ENCODE peak calls at places on chromosomes 6 and 20, in six cellular contexts. One of them, this sample, is unnamed.

GRCh38 chr6:72822691-72823090 is 200.8 kb downstream of the KCNQ5 start:
- DNase-seq in heart right ventricle: no peak
- DNase-seq in ascending aorta: no peak
- DNase-seq in OCI-LY7: no peak
- DNase-seq in lower lobe of right lung: no peak
- DNase-seq in breast epithelium: no peak
- DNase-seq in this sample: no peak

GRCh38 chr6:10696655-10697054 is 1.9 kb downstream of the PAK1IP1 start:
- DNase-seq in heart right ventricle: no peak
- DNase-seq in lower lobe of right lung: no peak
- DNase-seq in ascending aorta: no peak
- DNase-seq in OCI-LY7: no peak
- DNase-seq in breast epithelium: no peak
- DNase-seq in this sample: no peak

GRCh38 chr6:30646450-30647038 is 389 bp upstream of the C6orf136 start:
- DNase-seq in ascending aorta: peak
- DNase-seq in lower lobe of right lung: peak
- DNase-seq in heart right ventricle: peak
- DNase-seq in breast epithelium: peak
- DNase-seq in OCI-LY7: no peak
- DNase-seq in this sample: peak

GRCh38 chr6:20608371-20608770 is 74.1 kb downstream of the CDKAL1 start:
- DNase-seq in breast epithelium: no peak
- DNase-seq in heart right ventricle: no peak
- DNase-seq in ascending aorta: no peak
- DNase-seq in OCI-LY7: no peak
- DNase-seq in lower lobe of right lung: no peak
- DNase-seq in this sample: no peak

GRCh38 chr6:147759088-147759487 is 250.6 kb downstream of the SAMD5 start:
- DNase-seq in lower lobe of right lung: no peak
- DNase-seq in heart right ventricle: no peak
- DNase-seq in breast epithelium: no peak
- DNase-seq in ascending aorta: no peak
- DNase-seq in OCI-LY7: no peak
- DNase-seq in this sample: no peak

GRCh38 chr6:85792278-85792677 is 149.6 kb upstream of the SYNCRIP start:
- DNase-seq in breast epithelium: no peak
- DNase-seq in ascending aorta: no peak
- DNase-seq in OCI-LY7: no peak
- DNase-seq in heart right ventricle: no peak
- DNase-seq in lower lobe of right lung: no peak
- DNase-seq in this sample: no peak

GRCh38 chr6:116096979-116097816 is 3.5 kb upstream of the NT5DC1 start:
- DNase-seq in breast epithelium: no peak
- DNase-seq in heart right ventricle: no peak
- DNase-seq in OCI-LY7: peak
- DNase-seq in lower lobe of right lung: no peak
- DNase-seq in ascending aorta: no peak
- DNase-seq in this sample: no peak

GRCh38 chr6:17932362-17932852 is 55.0 kb downstream of the KIF13A start:
- DNase-seq in breast epithelium: no peak
- DNase-seq in ascending aorta: no peak
- DNase-seq in heart right ventricle: no peak
- DNase-seq in lower lobe of right lung: peak
- DNase-seq in OCI-LY7: no peak
- DNase-seq in this sample: no peak

GRCh38 chr6:56241106-56241812 is 6.1 kb downstream of the COL21A1 start:
- DNase-seq in breast epithelium: no peak
- DNase-seq in OCI-LY7: no peak
- DNase-seq in heart right ventricle: no peak
- DNase-seq in lower lobe of right lung: no peak
- DNase-seq in ascending aorta: no peak
- DNase-seq in this sample: no peak

GRCh38 chr20:51267679-51268078 is 244.8 kb upstream of the KCNG1 start:
- DNase-seq in heart right ventricle: no peak
- DNase-seq in OCI-LY7: no peak
- DNase-seq in ascending aorta: no peak
- DNase-seq in breast epithelium: no peak
- DNase-seq in lower lobe of right lung: no peak
- DNase-seq in this sample: no peak

GRCh38 chr6:105294129-105294528 is 108.8 kb downstream of the PREP start:
- DNase-seq in breast epithelium: no peak
- DNase-seq in lower lobe of right lung: no peak
- DNase-seq in heart right ventricle: no peak
- DNase-seq in ascending aorta: no peak
- DNase-seq in OCI-LY7: no peak
- DNase-seq in this sample: no peak

GRCh38 chr6:128275030-128275429 is 245.4 kb downstream of the PTPRK start:
- DNase-seq in OCI-LY7: no peak
- DNase-seq in heart right ventricle: no peak
- DNase-seq in breast epithelium: no peak
- DNase-seq in lower lobe of right lung: no peak
- DNase-seq in ascending aorta: no peak
- DNase-seq in this sample: no peak

GRCh38 chr6:158026054-158026900 is 44.6 kb downstream of the SYNJ2 start:
- DNase-seq in OCI-LY7: peak
- DNase-seq in heart right ventricle: peak
- DNase-seq in breast epithelium: no peak
- DNase-seq in ascending aorta: peak
- DNase-seq in lower lobe of right lung: peak
- DNase-seq in this sample: no peak

GRCh38 chr6:145929037-145929633 is 35.0 kb downstream of the SHPRH start:
- DNase-seq in OCI-LY7: peak
- DNase-seq in ascending aorta: no peak
- DNase-seq in lower lobe of right lung: no peak
- DNase-seq in breast epithelium: no peak
- DNase-seq in heart right ventricle: no peak
- DNase-seq in this sample: no peak

GRCh38 chr6:72653032-72653431 is 31.2 kb downstream of the KCNQ5 start:
- DNase-seq in breast epithelium: no peak
- DNase-seq in lower lobe of right lung: no peak
- DNase-seq in heart right ventricle: no peak
- DNase-seq in ascending aorta: no peak
- DNase-seq in OCI-LY7: peak
- DNase-seq in this sample: no peak

GRCh38 chr6:79599725-79600259 is 31.3 kb upstream of the SH3BGRL2 start:
- DNase-seq in heart right ventricle: no peak
- DNase-seq in ascending aorta: no peak
- DNase-seq in breast epithelium: no peak
- DNase-seq in OCI-LY7: no peak
- DNase-seq in lower lobe of right lung: no peak
- DNase-seq in this sample: no peak

GRCh38 chr6:49637333-49637698 is 677 bp upstream of the RHAG start:
- DNase-seq in heart right ventricle: no peak
- DNase-seq in lower lobe of right lung: no peak
- DNase-seq in OCI-LY7: no peak
- DNase-seq in ascending aorta: no peak
- DNase-seq in breast epithelium: no peak
- DNase-seq in this sample: no peak

GRCh38 chr6:49636368-49637332 is at the start of gene RHAG:
- DNase-seq in heart right ventricle: no peak
- DNase-seq in breast epithelium: no peak
- DNase-seq in OCI-LY7: no peak
- DNase-seq in ascending aorta: no peak
- DNase-seq in lower lobe of right lung: no peak
- DNase-seq in this sample: no peak

GRCh38 chr6:49634080-49634810 is 2.4 kb downstream of the RHAG start:
- DNase-seq in breast epithelium: no peak
- DNase-seq in lower lobe of right lung: no peak
- DNase-seq in ascending aorta: no peak
- DNase-seq in OCI-LY7: no peak
- DNase-seq in heart right ventricle: no peak
- DNase-seq in this sample: no peak

GRCh38 chr6:49632712-49633111 is 3.9 kb downstream of the RHAG start:
- DNase-seq in heart right ventricle: no peak
- DNase-seq in lower lobe of right lung: no peak
- DNase-seq in OCI-LY7: no peak
- DNase-seq in ascending aorta: no peak
- DNase-seq in breast epithelium: no peak
- DNase-seq in this sample: no peak

DNA sequence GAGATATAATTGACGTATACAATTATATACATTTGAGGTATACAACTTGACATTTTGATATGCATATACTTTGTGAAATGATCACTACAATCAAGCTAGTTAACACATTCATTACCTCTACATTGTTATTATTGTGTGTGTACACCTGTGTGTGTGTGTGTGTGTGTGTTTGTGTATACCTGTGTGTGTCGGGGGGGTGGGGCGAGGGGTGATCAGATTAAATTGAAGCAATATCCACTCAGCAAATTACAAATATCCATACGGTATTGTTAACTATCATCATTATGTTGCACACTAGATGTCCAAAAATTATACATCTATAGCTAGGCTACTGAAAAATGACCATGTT is 1.9 kb downstream of the RHAG start:
- DNase-seq in ascending aorta: no peak
- DNase-seq in lower lobe of right lung: no peak
- DNase-seq in OCI-LY7: no peak
- DNase-seq in breast epithelium: no peak
- DNase-seq in heart right ventricle: no peak
- DNase-seq in this sample: no peak
- H3K27ac ChIP-seq in ascending aorta: no peak
- H3K27ac ChIP-seq in lower lobe of right lung: no peak
- H3K27ac ChIP-seq in OCI-LY7: no peak
- H3K27ac ChIP-seq in breast epithelium: no peak
- H3K27ac ChIP-seq in heart right ventricle: no peak
- H3K27ac ChIP-seq in this sample: no peak

GRCh38 chr20:10433014-10433622 is 904 bp downstream of the MKKS start:
- DNase-seq in breast epithelium: no peak
- DNase-seq in heart right ventricle: no peak
- DNase-seq in OCI-LY7: no peak
- DNase-seq in ascending aorta: no peak
- DNase-seq in lower lobe of right lung: no peak
- DNase-seq in this sample: no peak

GRCh38 chr20:10430000-10430466 is 4.0 kb downstream of the MKKS start:
- DNase-seq in OCI-LY7: no peak
- DNase-seq in ascending aorta: no peak
- DNase-seq in breast epithelium: no peak
- DNase-seq in lower lobe of right lung: no peak
- DNase-seq in heart right ventricle: no peak
- DNase-seq in this sample: no peak

GRCh38 chr20:10430704-10431103 is 3.3 kb downstream of the MKKS start:
- DNase-seq in OCI-LY7: no peak
- DNase-seq in lower lobe of right lung: no peak
- DNase-seq in heart right ventricle: no peak
- DNase-seq in breast epithelium: no peak
- DNase-seq in ascending aorta: no peak
- DNase-seq in this sample: no peak

GRCh38 chr20:10433623-10434466 is at the start of gene MKKS:
- DNase-seq in OCI-LY7: peak
- DNase-seq in lower lobe of right lung: peak
- DNase-seq in breast epithelium: peak
- DNase-seq in ascending aorta: no peak
- DNase-seq in heart right ventricle: peak
- DNase-seq in this sample: peak

GRCh38 chr20:10432079-10432478 is 1.9 kb downstream of the MKKS start:
- DNase-seq in breast epithelium: no peak
- DNase-seq in OCI-LY7: no peak
- DNase-seq in lower lobe of right lung: no peak
- DNase-seq in heart right ventricle: no peak
- DNase-seq in ascending aorta: no peak
- DNase-seq in this sample: no peak
- H3K27ac ChIP-seq in breast epithelium: no peak
- H3K27ac ChIP-seq in OCI-LY7: no peak
- H3K27ac ChIP-seq in lower lobe of right lung: no peak
- H3K27ac ChIP-seq in heart right ventricle: no peak
- H3K27ac ChIP-seq in ascending aorta: no peak
- H3K27ac ChIP-seq in this sample: no peak

DNA sequence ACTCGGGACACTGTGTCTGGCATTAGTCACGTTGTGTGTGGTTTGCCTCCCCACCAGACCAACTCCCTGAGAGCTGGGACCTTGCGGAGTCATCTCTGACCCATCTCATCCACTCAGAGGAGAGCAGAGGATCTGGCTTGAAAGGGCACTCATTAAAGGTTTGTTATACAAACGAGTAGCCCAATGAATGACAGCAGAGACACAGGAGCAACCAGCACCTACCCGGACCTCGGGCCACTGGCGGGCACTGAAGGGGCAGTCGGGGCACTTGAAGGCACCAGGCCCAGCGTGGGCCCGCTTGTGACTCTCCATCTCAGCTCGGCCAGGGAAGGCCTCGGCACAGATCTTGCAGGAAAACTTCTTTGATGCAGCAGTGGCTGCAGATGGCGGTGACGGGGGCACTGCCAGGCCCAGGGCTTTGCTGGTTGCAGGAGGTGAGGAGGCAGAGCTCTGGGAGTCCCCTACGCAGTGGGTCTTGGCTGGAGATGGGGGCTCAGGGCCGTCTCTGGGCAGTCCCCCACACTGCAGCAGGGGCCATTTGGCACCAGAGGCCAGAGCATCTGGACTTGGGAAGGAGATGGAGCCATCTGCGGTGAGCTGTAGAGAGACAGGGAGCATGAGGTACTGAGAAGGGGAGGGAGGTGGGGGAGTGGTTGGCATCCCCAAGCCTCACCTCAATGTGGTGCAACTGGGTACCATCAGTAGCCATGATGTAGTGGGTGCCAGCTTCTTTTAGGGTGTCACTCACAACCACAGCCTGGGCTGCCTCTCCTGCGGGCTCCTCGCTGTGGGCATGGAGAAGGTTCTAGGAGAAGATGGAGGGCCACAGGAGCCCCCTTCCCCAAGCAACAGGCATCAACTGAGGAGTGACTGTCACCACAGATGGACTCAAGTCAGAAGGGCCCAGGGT is 17.7 kb downstream of the PCIF1 start:
- DNase-seq in heart right ventricle: no peak
- DNase-seq in ascending aorta: no peak
- DNase-seq in OCI-LY7: no peak
- DNase-seq in breast epithelium: no peak
- DNase-seq in lower lobe of right lung: no peak
- DNase-seq in this sample: no peak
- H3K27ac ChIP-seq in heart right ventricle: no peak
- H3K27ac ChIP-seq in ascending aorta: no peak
- H3K27ac ChIP-seq in OCI-LY7: no peak
- H3K27ac ChIP-seq in breast epithelium: no peak
- H3K27ac ChIP-seq in lower lobe of right lung: no peak
- H3K27ac ChIP-seq in this sample: no peak

DNA sequence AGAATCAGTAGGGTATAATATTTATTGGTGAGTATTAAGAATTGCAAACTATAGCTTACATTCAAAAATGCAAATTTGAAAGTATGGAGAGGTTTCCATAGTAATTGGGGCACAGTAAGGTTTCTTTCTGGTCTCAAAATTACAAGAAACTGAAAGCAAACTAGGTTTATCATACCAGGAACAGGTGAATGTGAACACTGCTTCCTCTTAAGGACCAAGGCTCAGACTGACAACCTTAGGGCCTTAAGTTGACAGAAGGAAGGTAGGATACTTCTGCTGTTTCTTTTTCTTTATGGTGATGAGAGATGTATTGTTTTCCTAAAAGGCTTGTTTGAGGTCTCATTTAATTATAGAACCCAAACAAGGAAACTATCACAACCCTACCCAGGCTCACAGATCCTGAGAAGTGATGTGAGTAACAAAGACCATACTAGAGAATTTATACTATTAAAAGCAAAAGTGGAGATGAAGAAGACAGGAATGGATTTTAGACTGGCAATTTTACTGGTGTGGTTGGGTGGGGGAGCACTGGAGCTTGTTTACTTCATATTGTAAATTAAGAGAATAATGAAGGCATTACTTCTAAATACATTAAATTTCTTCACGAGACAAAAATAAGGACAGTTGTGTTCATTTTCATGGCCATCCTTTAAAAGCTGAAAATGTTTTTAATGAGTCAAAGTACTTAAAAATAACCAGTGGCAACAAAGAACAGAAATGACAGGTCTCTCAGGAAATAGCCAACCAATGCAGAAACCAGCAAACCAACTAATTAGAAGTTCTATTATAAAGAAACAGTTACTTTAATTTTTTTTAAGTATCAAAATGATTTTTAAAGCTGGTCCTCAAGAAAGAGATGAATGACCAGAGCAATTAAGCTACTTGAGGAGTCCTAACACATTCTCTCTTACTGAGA is 21.3 kb downstream of the STAU1 start:
- DNase-seq in heart right ventricle: no peak
- DNase-seq in ascending aorta: no peak
- DNase-seq in OCI-LY7: no peak
- DNase-seq in breast epithelium: no peak
- DNase-seq in lower lobe of right lung: no peak
- DNase-seq in this sample: no peak
- H3K27ac ChIP-seq in heart right ventricle: no peak
- H3K27ac ChIP-seq in ascending aorta: peak
- H3K27ac ChIP-seq in OCI-LY7: no peak
- H3K27ac ChIP-seq in breast epithelium: no peak
- H3K27ac ChIP-seq in lower lobe of right lung: no peak
- H3K27ac ChIP-seq in this sample: no peak

This sample was measured in substantia nigra.